ENCODE peak calls at places on chromosomes 13 and 19, in ten cellular contexts. J is stromal cell of bone marrow; D is GM12878; T is stimulated activated CD8-positive, alpha-beta memory T cell treated with anti-CD3 and anti-CD28 coated beads, Interleukin-7, amount 100 ng/mL, for 24 hours; F is T-helper 2 cell; I is NCI-H69; X is endothelial cell; N is EL; K is A172; A is suprapubic skin. M is an unnamed sample.

GRCh38 chr19:6066661-6067646 is 43.3 kb downstream of the RFX2 start:
- DNase-seq in A (peak), K (peak), F (peak), T (no peak), N (peak), X (peak), J (peak), D (no peak), I (peak), M (no peak)

GRCh38 chr13:46983881-46984280 is 87.0 kb upstream of the HTR2A start:
- DNase-seq in I (no peak), F (no peak), K (no peak), J (no peak), A (no peak), T (no peak), D (peak), X (no peak), N (peak), M (no peak)

GRCh38 chr13:48235100-48235813 is 2.3 kb downstream of the ITM2B start:
- DNase-seq in J (peak), N (peak), D (peak), T (no peak), K (peak), F (no peak), X (peak), I (peak), A (no peak), M (no peak)

GRCh38 chr19:58170860-58171259 is 12.0 kb upstream of the ZNF274 start:
- DNase-seq in F (no peak), N (peak), D (no peak), A (no peak), I (no peak), K (peak), T (no peak), X (no peak), J (no peak), M (no peak)

GRCh38 chr19:13692096-13692495 is 72.2 kb upstream of the MRI1 start:
- DNase-seq in J (peak), K (peak), N (peak), F (no peak), X (no peak), D (no peak), T (no peak), I (peak), A (no peak), M (no peak)

GRCh38 chr19:40601061-40601973 is at the start of gene LTBP4:
- DNase-seq in F (no peak), A (no peak), J (no peak), X (peak), K (no peak), T (no peak), D (no peak), N (peak), I (peak), M (peak)

GRCh38 chr13:28530729-28531194 is 35.8 kb upstream of the FLT1 start:
- DNase-seq in T (no peak), I (no peak), X (no peak), A (no peak), J (no peak), F (no peak), D (no peak), N (peak), K (peak), M (no peak)

GRCh38 chr13:30711375-30711774 is 24.0 kb upstream of the ALOX5AP start:
- DNase-seq in A (no peak), K (no peak), I (no peak), J (no peak), F (no peak), N (no peak), X (no peak), D (no peak), T (no peak), M (no peak)

GRCh38 chr19:33290956-33291622 is 11.2 kb downstream of the CEBPA start:
- DNase-seq in I (no peak), F (no peak), X (no peak), D (no peak), K (peak), A (no peak), J (no peak), T (no peak), N (no peak), M (no peak)

GRCh38 chr19:42198676-42199439 is 18.6 kb downstream of the DEDD2 start:
- DNase-seq in N (no peak), X (no peak), D (peak), K (no peak), T (no peak), F (peak), A (no peak), I (no peak), J (no peak), M (no peak)

GRCh38 chr19:33797821-33798633 is 1.4 kb downstream of the KCTD15 start:
- DNase-seq in D (no peak), F (no peak), K (no peak), J (no peak), N (peak), I (peak), X (peak), T (no peak), A (no peak), M (no peak)

GRCh38 chr13:109331898-109332297 is 454.5 kb downstream of the IRS2 start:
- DNase-seq in I (peak), N (peak), T (no peak), X (no peak), D (no peak), F (no peak), K (peak), A (no peak), J (peak), M (no peak)

GRCh38 chr13:41973247-41973741 is 12.4 kb upstream of the VWA8 start:
- DNase-seq in I (no peak), X (no peak), F (no peak), N (no peak), T (no peak), D (no peak), J (no peak), K (no peak), A (no peak), M (no peak)

GRCh38 chr19:48400018-48400742 is 6.7 kb downstream of the GRIN2D start:
- DNase-seq in I (peak), D (no peak), K (peak), T (no peak), A (peak), X (peak), N (peak), F (peak), J (peak), M (peak)

GRCh38 chr19:31280266-31281006 is 68.8 kb downstream of the TSHZ3 start:
- DNase-seq in F (no peak), J (no peak), T (no peak), A (no peak), K (no peak), X (no peak), D (no peak), N (no peak), I (no peak), M (no peak)

GRCh38 chr13:23842406-23842805 is 46.8 kb downstream of the MIPEP start:
- DNase-seq in I (peak), K (no peak), N (no peak), J (no peak), A (no peak), D (no peak), T (no peak), F (no peak), X (no peak), M (no peak)

GRCh38 chr13:43360911-43361605 is 337.7 kb downstream of the DNAJC15 start:
- DNase-seq in X (no peak), F (no peak), J (no peak), I (peak), A (no peak), K (no peak), D (no peak), T (no peak), N (no peak), M (no peak)

GRCh38 chr19:39935262-39935661 is 828 bp upstream of the FCGBP start:
- DNase-seq in J (no peak), I (no peak), A (no peak), D (no peak), X (no peak), F (no peak), N (no peak), K (no peak), T (no peak), M (no peak)

GRCh38 chr13:75495938-75496337 is 14.0 kb upstream of the TBC1D4 start:
- DNase-seq in T (no peak), K (no peak), I (no peak), D (no peak), N (peak), A (no peak), J (peak), X (no peak), F (no peak), M (no peak)

GRCh38 chr19:13286195-13286985 is 136.2 kb downstream of the IER2 start:
- DNase-seq in X (no peak), K (no peak), N (no peak), F (no peak), J (no peak), I (no peak), A (no peak), D (no peak), T (no peak), M (no peak)

GRCh38 chr13:52797176-52797575 is 51.3 kb downstream of the PCDH8 start:
- DNase-seq in D (no peak), X (no peak), A (no peak), J (no peak), F (no peak), K (no peak), I (peak), T (no peak), N (no peak), M (no peak)

GRCh38 chr19:34343751-34344150 is 21.2 kb upstream of the GPI start:
- DNase-seq in X (no peak), N (no peak), K (no peak), A (no peak), J (no peak), D (no peak), I (no peak), T (no peak), F (no peak), M (no peak)

GRCh38 chr13:92196566-92197256 is 798.3 kb downstream of the GPC5 start:
- DNase-seq in T (no peak), D (no peak), F (no peak), I (peak), K (no peak), J (no peak), A (no peak), N (no peak), X (no peak), M (no peak)

GRCh38 chr13:112455476-112456059 is 79.4 kb downstream of the SPACA7 start:
- DNase-seq in F (no peak), X (no peak), N (no peak), J (no peak), K (no peak), D (no peak), T (no peak), A (no peak), I (no peak), M (no peak)

GRCh38 chr19:40216777-40217026 is 1.5 kb downstream of the TTC9B start:
- DNase-seq in X (no peak), T (no peak), F (no peak), A (no peak), K (no peak), J (no peak), I (no peak), D (no peak), N (no peak), M (no peak)

GRCh38 chr13:24306632-24307031 is 2.7 kb upstream of the C1QTNF9 start:
- DNase-seq in X (no peak), I (no peak), D (no peak), J (no peak), N (peak), K (no peak), F (no peak), A (no peak), T (no peak), M (no peak)

GRCh38 chr19:51325161-51325979 is 13.9 kb downstream of the IGLON5 start:
- DNase-seq in I (no peak), N (no peak), T (no peak), J (no peak), D (no peak), K (no peak), F (no peak), A (no peak), X (no peak), M (no peak)

GRCh38 chr19:46372901-46373572 is 26.1 kb downstream of the PPP5C start:
- DNase-seq in T (no peak), J (no peak), N (no peak), D (no peak), K (peak), I (peak), A (peak), X (peak), F (no peak), M (no peak)

GRCh38 chr13:99501952-99502310 is 659 bp downstream of the TM9SF2 start:
- DNase-seq in D (no peak), X (peak), I (peak), F (no peak), T (no peak), A (peak), N (peak), J (no peak), K (peak), M (no peak)

GRCh38 chr19:39765091-39766076 is 13.3 kb upstream of the LEUTX start:
- DNase-seq in J (peak), F (peak), D (no peak), A (no peak), T (peak), I (peak), K (peak), N (peak), X (peak), M (no peak)